ENCODE peak calls at places on chromosomes 5 and 9, in five cellular contexts. H, A, P, J and R are unnamed samples.

GRCh38 chr5:6377582-6378127 is 692 bp downstream of the MED10 start:
- DNase-seq in H (no peak), A (no peak), P (no peak), J (no peak), R (no peak)

GRCh38 chr5:133371371-133372155 is 240.8 kb downstream of the FSTL4 start:
- DNase-seq in H (no peak), A (no peak), P (no peak), J (no peak), R (no peak)

GRCh38 chr5:68265822-68266395 is 50.4 kb downstream of the PIK3R1 start:
- DNase-seq in H (no peak), A (peak), P (no peak), J (no peak), R (no peak)

GRCh38 chr5:137923856-137924255 is 34.6 kb downstream of the PKD2L2 start:
- DNase-seq in H (no peak), A (no peak), P (no peak), J (no peak), R (no peak)

GRCh38 chr5:52728201-52728600 is 59.5 kb upstream of the ITGA1 start:
- DNase-seq in H (no peak), A (no peak), P (no peak), J (no peak), R (no peak)

GRCh38 chr5:3220201-3220600 is 375.4 kb upstream of the IRX1 start:
- DNase-seq in H (no peak), A (no peak), P (no peak), J (no peak), R (no peak)

GRCh38 chr9:85741112-85741874 is 461 bp downstream of the AGTPBP1 start:
- DNase-seq in H (no peak), A (peak), P (no peak), J (peak), R (peak)

GRCh38 chr9:119838210-119838609 is 469.0 kb upstream of the BRINP1 start:
- DNase-seq in H (no peak), A (no peak), P (no peak), J (no peak), R (no peak)